ENCODE peak calls at places on chromosomes 11 and 22, in eight cellular contexts. K, N, D, H, G, J, A and L are unnamed samples.

GRCh38 chr11:36358436-36358835 is 62.3 kb downstream of the PRR5L start:
- DNase-seq in A (no peak), K (no peak), G (no peak), D (no peak), N (no peak), H (no peak), J (no peak), L (no peak)

GRCh38 chr22:49812838-49813237 is 14.8 kb downstream of the BRD1 start:
- DNase-seq in D (peak), J (no peak), N (no peak), A (peak), K (no peak), G (no peak), H (no peak), L (peak)

GRCh38 chr11:111870887-111871692 is at the start of gene ALG9:
- DNase-seq in J (peak), K (peak), H (no peak), G (peak), D (peak), A (peak), N (peak), L (peak)

GRCh38 chr11:64233913-64234839 is at the start of gene VEGFB:
- DNase-seq in H (no peak), J (peak), K (no peak), N (peak), D (peak), A (peak), G (peak), L (peak)

GRCh38 chr11:15744693-15745092 is 611.7 kb downstream of the SOX6 start:
- DNase-seq in H (no peak), G (no peak), K (no peak), N (no peak), A (no peak), D (no peak), J (no peak), L (no peak)

GRCh38 chr11:36155770-36156485 is 133.3 kb downstream of the COMMD9 start:
- DNase-seq in D (peak), H (no peak), J (peak), A (no peak), K (no peak), G (no peak), N (no peak), L (peak)

GRCh38 chr22:47333625-47334024 is 571.2 kb downstream of the TBC1D22A start:
- DNase-seq in H (no peak), N (no peak), A (no peak), J (peak), D (peak), K (no peak), G (no peak), L (peak)

GRCh38 chr11:109564241-109564640 is 142.3 kb downstream of the C11orf87 start:
- DNase-seq in K (no peak), A (no peak), H (no peak), D (no peak), J (no peak), N (no peak), G (no peak), L (no peak)

GRCh38 chr11:94791216-94791889 is 23.2 kb downstream of the AMOTL1 start:
- DNase-seq in K (no peak), D (no peak), N (no peak), A (no peak), H (no peak), J (no peak), G (no peak), L (peak)

GRCh38 chr11:8790964-8791363 is 108.4 kb downstream of the RPL27A start:
- DNase-seq in G (no peak), J (no peak), D (no peak), A (no peak), K (no peak), N (no peak), H (no peak), L (no peak)

GRCh38 chr11:10990637-10991036 is 132.8 kb upstream of the ZBED5 start:
- DNase-seq in N (no peak), D (no peak), K (no peak), H (no peak), G (no peak), A (no peak), J (no peak), L (no peak)

GRCh38 chr11:72704783-72705287 is 30.6 kb upstream of the PDE2A start:
- DNase-seq in J (no peak), K (no peak), D (no peak), H (no peak), N (no peak), G (no peak), A (no peak), L (no peak)

GRCh38 chr22:24978308-24978707 is 25.8 kb downstream of the KIAA1671 start:
- DNase-seq in G (no peak), D (no peak), K (no peak), H (no peak), J (no peak), A (no peak), N (no peak), L (no peak)

GRCh38 chr22:50191041-50191740 is 5.5 kb downstream of the TRABD start:
- DNase-seq in N (peak), H (no peak), D (no peak), A (no peak), J (no peak), K (no peak), G (peak), L (no peak)

GRCh38 chr22:32720924-32721323 is 80.6 kb upstream of the TIMP3 start:
- DNase-seq in K (no peak), H (no peak), G (no peak), D (peak), N (no peak), A (no peak), J (no peak), L (peak)

GRCh38 chr11:71137376-71137775 is 115.0 kb downstream of the SHANK2 start:
- DNase-seq in N (no peak), J (no peak), A (no peak), K (no peak), G (no peak), D (no peak), H (no peak), L (no peak)

GRCh38 chr11:119504366-119504765 is 81.4 kb upstream of the THY1 start:
- DNase-seq in H (no peak), A (no peak), G (no peak), D (peak), K (no peak), N (no peak), J (no peak), L (no peak)

GRCh38 chr22:42947211-42947990 is 67.5 kb downstream of the PACSIN2 start:
- DNase-seq in J (peak), N (no peak), A (no peak), G (no peak), D (no peak), H (no peak), K (no peak), L (peak)

GRCh38 chr11:80726236-80726635 is 1285.4 kb upstream of the TENM4 start:
- DNase-seq in G (no peak), H (no peak), N (no peak), J (no peak), K (no peak), A (no peak), D (no peak), L (no peak)

GRCh38 chr11:71423181-71423790 is 24.9 kb downstream of the DHCR7 start:
- DNase-seq in D (no peak), J (no peak), G (no peak), K (no peak), A (no peak), N (no peak), H (no peak), L (no peak)

GRCh38 chr11:1153951-1154487 is 3.7 kb upstream of the MUC5AC start:
- DNase-seq in D (peak), A (peak), J (no peak), K (peak), H (peak), N (no peak), G (peak), L (peak)

GRCh38 chr11:72684236-72684912 is 10.2 kb upstream of the PDE2A start:
- DNase-seq in H (peak), K (peak), D (peak), G (peak), A (peak), N (peak), J (no peak), L (peak)

GRCh38 chr11:117825538-117826359 is 1.2 kb upstream of the FXYD2 start:
- DNase-seq in H (no peak), D (no peak), K (peak), G (peak), N (no peak), J (no peak), A (peak), L (no peak)

GRCh38 chr22:32854351-32854804 is 52.9 kb downstream of the TIMP3 start:
- DNase-seq in N (no peak), J (no peak), G (no peak), D (peak), A (no peak), H (no peak), K (no peak), L (no peak)

GRCh38 chr22:36351921-36352774 is 35.6 kb downstream of the MYH9 start:
- DNase-seq in A (no peak), H (no peak), J (no peak), K (no peak), N (no peak), G (no peak), D (peak), L (no peak)

GRCh38 chr11:1827095-1827797 is 7.5 kb upstream of the SYT8 start:
- DNase-seq in N (no peak), G (no peak), K (no peak), J (peak), D (peak), A (peak), H (no peak), L (peak)